ENCODE peak calls at places on chromosomes 1 and 21, in six cellular contexts. F is right lobe of liver, N is heart left ventricle, D is psoas muscle, A is lower lobe of right lung, B is upper lobe of right lung. U is an unnamed sample. For H3K4me1, the result is how much of the 10 kb centered on the place peaks cover.

GRCh38 chr1:151819951-151820623 is 11.5 kb downstream of the RORC start:
- DNase-seq in F (peak), N (no peak), D (peak), A (no peak), B (peak), U (no peak)

GRCh38 chr1:151756291-151756690 is 7.0 kb downstream of the MRPL9 start:
- DNase-seq in F (no peak), N (no peak), D (no peak), A (no peak), B (no peak), U (no peak)

GRCh38 chr1:236342403-236343245 is 51.5 kb upstream of the EDARADD start:
- DNase-seq in F (no peak), N (no peak), D (no peak), A (no peak), B (no peak), U (no peak)

GRCh38 chr1:218284377-218284916 is 646 bp upstream of the RRP15 start:
- DNase-seq in F (no peak), N (peak), D (no peak), A (peak), B (no peak), U (no peak)

GRCh38 chr1:101394041-101394440 is 157.2 kb downstream of the S1PR1 start:
- DNase-seq in F (no peak), N (no peak), D (no peak), A (no peak), B (no peak), U (no peak)

GRCh38 chr21:36195613-36196012 is 39.0 kb downstream of the DOP1B start:
- DNase-seq in F (no peak), N (no peak), D (no peak), A (no peak), B (no peak), U (no peak)

GRCh38 chr1:221868894-221869293 is 127.0 kb upstream of the DUSP10 start:
- DNase-seq in F (no peak), N (no peak), D (no peak), A (no peak), B (no peak), U (peak)

GRCh38 chr1:31364561-31365255 is 8.2 kb downstream of the FABP3 start:
- DNase-seq in F (no peak), N (no peak), D (no peak), A (no peak), B (no peak), U (no peak)

GRCh38 chr1:172480421-172480820 is 36.6 kb upstream of the PIGC start:
- DNase-seq in F (no peak), N (no peak), D (no peak), A (no peak), B (no peak), U (no peak)

GRCh38 chr1:35680271-35680670 is 38.4 kb downstream of the C1orf216 start:
- DNase-seq in F (no peak), N (no peak), D (no peak), A (no peak), B (no peak), U (no peak)

GRCh38 chr1:243642936-243643335 is 207.1 kb downstream of the AKT3 start:
- DNase-seq in F (no peak), N (no peak), D (no peak), A (no peak), B (no peak), U (peak)

GRCh38 chr1:47137178-47137577 is at the start of gene CYP4A22:
- DNase-seq in F (peak), N (no peak), D (no peak), A (no peak), B (peak), U (no peak)

GRCh38 chr1:169529068-169529642 is 43.4 kb upstream of the SLC19A2 start:
- DNase-seq in F (no peak), N (no peak), D (no peak), A (no peak), B (no peak), U (no peak)

GRCh38 chr1:119139393-119139792 is 1.1 kb downstream of the WARS2 start:
- DNase-seq in F (no peak), N (no peak), D (no peak), A (no peak), B (no peak), U (no peak)

GRCh38 chr21:25872271-25872670 is 137.5 kb downstream of the GABPA start:
- DNase-seq in F (no peak), N (no peak), D (no peak), A (no peak), B (no peak), U (no peak)

GRCh38 chr1:220013497-220013896 is 32.8 kb downstream of the EPRS1 start:
- DNase-seq in F (no peak), N (no peak), D (no peak), A (no peak), B (no peak), U (no peak)

GRCh38 chr1:92975551-92976232 is 14.4 kb upstream of the DIPK1A start:
- DNase-seq in F (no peak), N (peak), D (no peak), A (no peak), B (no peak), U (no peak)

GRCh38 chr1:110875216-110875731 is 2.3 kb downstream of the CD53 start:
- DNase-seq in F (no peak), N (no peak), D (no peak), A (no peak), B (no peak), U (no peak)

GRCh38 chr1:110877776-110878175 is 4.8 kb downstream of the CD53 start:
- DNase-seq in F (no peak), N (no peak), D (no peak), A (no peak), B (no peak), U (no peak)

GRCh38 chr1:110876748-110877341 is 3.9 kb downstream of the CD53 start:
- DNase-seq in F (no peak), N (no peak), D (no peak), A (no peak), B (no peak), U (no peak)

GRCh38 chr1:110878993-110879392 is 6.0 kb downstream of the CD53 start:
- DNase-seq in F (no peak), N (no peak), D (no peak), A (no peak), B (no peak), U (no peak)

GRCh38 chr1:110877364-110877763 is 4.4 kb downstream of the CD53 start:
- DNase-seq in F (no peak), N (no peak), D (no peak), A (no peak), B (no peak), U (no peak)
- H3K4me1 ChIP-seq in F (under half), N (under half), D (under half), A (under half), B (under half), U (under half)

GRCh38 chr1:201511925-201512539 is 5.1 kb upstream of the CSRP1 start:
- DNase-seq in F (peak), N (peak), D (peak), A (peak), B (peak), U (no peak)

GRCh38 chr1:201513498-201514243 is 6.7 kb upstream of the CSRP1 start:
- DNase-seq in F (no peak), N (peak), D (no peak), A (no peak), B (no peak), U (no peak)

GRCh38 chr1:201509601-201510374 is 2.9 kb upstream of the CSRP1 start:
- DNase-seq in F (no peak), N (no peak), D (no peak), A (no peak), B (no peak), U (no peak)

GRCh38 chr1:201510734-201511133 is 3.8 kb upstream of the CSRP1 start:
- DNase-seq in F (no peak), N (no peak), D (no peak), A (no peak), B (no peak), U (no peak)

DNA sequence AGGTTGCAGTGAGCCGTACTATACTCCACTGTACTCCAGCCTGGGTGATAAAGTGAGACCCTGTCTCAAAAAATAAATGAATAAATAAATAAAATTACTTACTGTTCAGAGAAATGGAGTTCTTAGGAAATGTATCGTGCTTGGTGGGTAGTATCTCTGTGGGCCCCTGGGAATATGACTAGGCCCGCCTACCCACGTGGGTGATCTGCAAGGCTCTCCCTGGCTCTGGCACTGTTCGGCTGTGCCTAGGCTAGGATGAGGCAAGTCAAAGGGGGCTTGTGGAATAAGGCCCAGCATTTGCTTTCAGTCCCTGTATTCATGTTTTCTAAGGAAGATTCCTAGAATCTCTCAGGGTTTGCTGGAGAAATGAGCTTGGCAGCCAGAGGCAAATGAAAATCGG is 4.5 kb upstream of the CSRP1 start:
- DNase-seq in F (no peak), N (no peak), D (no peak), A (no peak), B (no peak), U (no peak)
- H3K4me1 ChIP-seq in F (under half), N (under half), D (under half), A (under half), B (under half), U (under half)

DNA sequence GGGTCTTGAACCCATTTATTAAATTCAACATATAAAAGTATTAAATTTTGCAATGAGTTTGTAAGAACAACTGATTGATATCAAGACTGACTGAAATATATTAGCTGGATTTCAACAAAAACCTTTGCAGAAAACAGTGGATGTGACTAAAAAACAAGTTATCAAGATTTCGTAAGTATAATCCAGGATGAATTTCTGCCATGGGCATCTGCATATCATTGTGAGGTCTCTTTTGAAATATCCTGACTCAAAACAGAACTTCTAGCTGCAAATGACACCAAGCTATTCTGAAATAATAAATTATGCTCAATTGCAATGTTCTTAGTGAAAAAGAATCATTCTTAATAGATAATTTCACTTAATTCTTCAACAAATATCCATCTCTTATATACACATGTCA is 52.7 kb downstream of the CD34 start:
- DNase-seq in F (no peak), N (no peak), D (no peak), A (no peak), B (no peak), U (no peak)
- H3K4me1 ChIP-seq in F (under half), N (under half), D (under half), A (half or more), B (half or more), U (under half)

GRCh38 chr1:8831329-8831728 is 13.9 kb upstream of the RERE start:
- DNase-seq in F (no peak), N (no peak), D (no peak), A (no peak), B (no peak), U (no peak)
- H3K4me1 ChIP-seq in F (under half), N (under half), D (under half), A (under half), B (under half), U (under half)

GRCh38 chr1:204085876-204086275 is 13.0 kb downstream of the SOX13 start:
- DNase-seq in F (no peak), N (no peak), D (no peak), A (no peak), B (no peak), U (no peak)
- H3K4me1 ChIP-seq in F (under half), N (under half), D (half or more), A (half or more), B (half or more), U (under half)

DNA sequence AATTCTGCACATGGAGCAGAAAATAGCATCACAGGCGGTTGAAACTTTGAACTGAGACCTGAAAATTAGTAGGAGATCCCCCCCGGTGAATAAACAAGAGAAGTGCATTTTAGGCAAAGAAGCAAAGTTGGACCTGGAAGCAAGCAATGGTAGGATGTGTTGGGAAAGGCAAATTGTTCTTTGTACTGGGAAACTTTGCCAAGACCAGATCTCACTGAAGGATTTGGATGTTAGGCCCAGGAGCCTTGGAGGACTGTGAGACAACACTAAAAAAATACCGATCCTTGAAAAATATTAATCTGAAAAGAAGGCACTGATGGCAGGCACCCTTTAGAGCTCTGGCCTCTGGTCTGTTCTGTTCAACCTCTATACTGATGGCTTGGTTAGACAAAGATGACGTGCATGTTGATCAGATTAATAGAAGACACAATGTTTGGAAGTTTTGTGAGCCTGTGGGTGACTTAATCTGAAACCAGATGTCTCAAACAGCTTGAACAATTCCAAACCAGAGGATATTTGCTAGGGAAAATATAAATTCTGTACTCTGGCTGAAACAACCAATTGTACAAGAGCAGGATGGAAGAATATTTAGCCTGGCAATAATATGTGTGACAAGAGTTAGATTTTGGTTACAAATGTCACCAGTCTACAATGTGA is 108.4 kb downstream of the ROR1 start:
- DNase-seq in F (no peak), N (no peak), D (no peak), A (no peak), B (no peak), U (no peak)
- H3K4me1 ChIP-seq in F (under half), N (under half), D (under half), A (under half), B (under half), U (under half)

GRCh38 chr1:117929340-117930172 is at the start of the genes GDAP2 and WDR3:
- DNase-seq in F (peak), N (peak), D (peak), A (peak), B (peak), U (peak)
- H3K4me1 ChIP-seq in F (under half), N (under half), D (under half), A (under half), B (under half), U (under half)

GRCh38 chr1:112461200-112461871 is 47.4 kb upstream of the WNT2B start:
- DNase-seq in F (no peak), N (no peak), D (no peak), A (no peak), B (no peak), U (no peak)

GRCh38 chr1:112464501-112464900 is 44.3 kb upstream of the WNT2B start:
- DNase-seq in F (no peak), N (no peak), D (no peak), A (no peak), B (peak), U (no peak)

GRCh38 chr1:112460672-112461071 is 48.1 kb upstream of the WNT2B start:
- DNase-seq in F (no peak), N (no peak), D (no peak), A (no peak), B (no peak), U (no peak)

GRCh38 chr1:112465122-112465521 is 43.6 kb upstream of the WNT2B start:
- DNase-seq in F (no peak), N (no peak), D (no peak), A (no peak), B (no peak), U (no peak)

DNA sequence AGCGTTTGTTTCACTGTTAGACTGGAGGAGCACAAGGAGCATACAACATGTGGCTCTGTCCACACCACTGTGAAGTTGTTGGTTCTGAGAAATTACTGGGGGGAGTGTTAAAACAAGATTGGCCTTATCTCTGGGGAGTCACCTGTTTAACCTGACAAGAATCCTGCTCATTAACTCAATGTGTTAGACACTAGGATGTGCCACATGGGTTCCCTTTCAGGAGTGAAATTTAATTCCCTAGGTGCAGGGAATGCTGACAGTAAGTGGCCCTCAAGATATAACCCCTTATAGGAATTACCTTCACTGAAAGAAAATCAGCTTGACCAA is 45.8 kb upstream of the WNT2B start:
- DNase-seq in F (no peak), N (no peak), D (no peak), A (no peak), B (no peak), U (no peak)
- H3K4me1 ChIP-seq in F (under half), N (under half), D (under half), A (half or more), B (under half), U (under half)